ENCODE peak calls at places on chromosomes 7 and 10, in four cellular contexts. K is keratinocyte, P is IMR-90, N is K562. L is an unnamed sample.

GRCh38 chr7:550881-551614 is 31.4 kb upstream of the PDGFA start:
- DNase-seq in K (no peak), N (no peak), P (no peak), L (no peak)

GRCh38 chr7:2116086-2116810 is 116.5 kb downstream of the MAD1L1 start:
- DNase-seq in P (peak; percentile 74), K (peak; percentile 30), N (no peak), L (no peak)

GRCh38 chr7:48887500-48887899 is 36.8 kb upstream of the CDC14C start:
- DNase-seq in K (no peak), P (no peak), N (no peak), L (no peak)

GRCh38 chr7:117110480-117111315 is 157.4 kb downstream of the ST7 start:
- DNase-seq in P (no peak), K (no peak), N (no peak), L (peak; percentile 80)

GRCh38 chr7:131562941-131563340 is 6.5 kb upstream of the PODXL start:
- DNase-seq in P (peak; percentile 64), K (no peak), N (no peak), L (no peak)

GRCh38 chr10:86344714-86345161 is 21.9 kb downstream of the GRID1 start:
- DNase-seq in N (no peak), P (no peak), K (no peak), L (no peak)

GRCh38 chr7:130369110-130369711 is 11.1 kb upstream of the CPA1 start:
- DNase-seq in N (no peak), P (peak; percentile 75), K (no peak), L (peak; percentile 72)

GRCh38 chr7:108034586-108034985 is 31.6 kb upstream of the LAMB1 start:
- DNase-seq in N (no peak), P (no peak), K (no peak), L (no peak)

GRCh38 chr7:30206466-30206865 is 71.7 kb downstream of the MTURN start:
- DNase-seq in N (no peak), K (peak; percentile 41), P (peak; percentile 13), L (peak; percentile 26)

GRCh38 chr7:115779561-115779960 is 251.0 kb downstream of the TFEC start:
- DNase-seq in N (no peak), P (peak; percentile 1), K (no peak), L (no peak)

GRCh38 chr10:77505431-77506334 is 131.9 kb downstream of the KCNMA1 start:
- DNase-seq in K (peak; percentile 71), P (peak; percentile 91), N (no peak), L (no peak)

GRCh38 chr7:42876182-42877068 is 35.4 kb downstream of the C7orf25 start:
- DNase-seq in N (peak; percentile 62), P (peak; percentile 51), K (no peak), L (peak; percentile 67)

GRCh38 chr10:14184841-14185500 is 145.8 kb downstream of the FRMD4A start:
- DNase-seq in N (peak; percentile 65), P (peak; percentile 32), K (peak; percentile 35), L (peak; percentile 14)

GRCh38 chr7:6221340-6222319 is 50.8 kb downstream of the CYTH3 start:
- DNase-seq in N (peak; percentile 40), K (no peak), P (peak; percentile 46), L (no peak)

GRCh38 chr10:70849582-70850016 is 33.9 kb downstream of the SGPL1 start:
- DNase-seq in P (peak; percentile 95), N (no peak), K (no peak), L (peak; percentile 49)

GRCh38 chr10:52318822-52319464 is 4.9 kb downstream of the DKK1 start:
- DNase-seq in K (peak; percentile 94), P (peak; percentile 98), N (no peak), L (peak; percentile 93)

GRCh38 chr10:116247701-116248100 is 25.3 kb downstream of the GFRA1 start:
- DNase-seq in P (peak; percentile 4), N (no peak), K (no peak), L (no peak)

GRCh38 chr7:137953043-137953691 is 48.7 kb downstream of the CREB3L2 start:
- DNase-seq in K (no peak), N (no peak), P (peak; percentile 98), L (no peak)

GRCh38 chr7:106369349-106369748 is 84.6 kb upstream of the NAMPT start:
- DNase-seq in N (no peak), K (peak; percentile 25), P (peak; percentile 72), L (peak; percentile 9)

GRCh38 chr10:62972103-62972502 is 155.9 kb upstream of the EGR2 start:
- DNase-seq in K (no peak), N (no peak), P (peak; percentile 25), L (no peak)

GRCh38 chr10:43594944-43595589 is 11.2 kb upstream of the ZNF485 start:
- DNase-seq in N (no peak), K (no peak), P (peak; percentile 50), L (peak; percentile 40)

GRCh38 chr10:43596546-43596945 is 9.7 kb upstream of the ZNF485 start:
- DNase-seq in N (no peak), P (no peak), K (no peak), L (no peak)

GRCh38 chr10:43598447-43598846 is 7.8 kb upstream of the ZNF485 start:
- DNase-seq in N (no peak), K (no peak), P (peak; percentile 58), L (no peak)

GRCh38 chr10:43595739-43596298 is 10.4 kb upstream of the ZNF485 start:
- DNase-seq in N (no peak), K (no peak), P (no peak), L (no peak)

DNA sequence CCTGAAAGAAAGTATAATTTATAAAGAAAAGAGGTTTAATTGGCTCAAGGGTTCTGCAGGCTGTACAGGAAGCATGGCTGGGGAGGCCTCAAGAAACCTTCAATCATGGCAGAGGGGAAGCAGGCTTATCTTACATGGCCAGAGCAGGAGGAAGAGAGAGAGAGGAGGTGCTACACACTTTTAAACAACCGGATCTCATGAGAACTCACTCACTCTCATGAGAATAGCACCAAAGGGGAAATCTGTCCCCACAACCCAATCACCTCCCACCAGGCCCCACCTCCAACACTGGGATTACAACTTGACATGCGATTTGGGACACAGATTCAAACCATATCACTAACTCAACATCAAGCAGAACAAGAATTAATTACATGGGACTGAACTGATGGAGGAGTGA is 6.9 kb upstream of the ZNF485 start:
- DNase-seq in N (no peak), P (no peak), K (no peak), L (no peak)
- H3K9me1 ChIP-seq in N (no peaks in the 10 kb centered on the region), P (no peaks in the 10 kb centered on the region), K (no peaks in the 10 kb centered on the region), L (no peaks in the 10 kb centered on the region)

GRCh38 chr7:41027428-41028115 is 675.3 kb downstream of the INHBA start:
- DNase-seq in N (no peak), P (peak; percentile 98), K (no peak), L (no peak)
- H3K9me1 ChIP-seq in N (no peaks in the 10 kb centered on the region), P (peaks cover 24% of the 10 kb centered on the region), K (no peaks in the 10 kb centered on the region), L (no peaks in the 10 kb centered on the region)

GRCh38 chr10:89738551-89739209 is 37.3 kb downstream of the KIF20B start:
- DNase-seq in N (no peak), P (no peak), K (no peak), L (no peak)

GRCh38 chr10:89745903-89746302 is 44.5 kb downstream of the KIF20B start:
- DNase-seq in K (no peak), P (no peak), N (no peak), L (no peak)

GRCh38 chr10:89741126-89741762 is 39.9 kb downstream of the KIF20B start:
- DNase-seq in K (no peak), P (no peak), N (no peak), L (no peak)

GRCh38 chr10:89744021-89744420 is 42.6 kb downstream of the KIF20B start:
- DNase-seq in K (no peak), P (peak; percentile 55), N (no peak), L (no peak)
- H3K9me1 ChIP-seq in K (no peaks in the 10 kb centered on the region), P (no peaks in the 10 kb centered on the region), N (no peaks in the 10 kb centered on the region), L (no peaks in the 10 kb centered on the region)

GRCh38 chr7:80386686-80387085 is 125.2 kb downstream of the GNAT3 start:
- DNase-seq in N (no peak), K (no peak), P (peak; percentile 60), L (no peak)

GRCh38 chr7:80385512-80385911 is 126.4 kb downstream of the GNAT3 start:
- DNase-seq in N (no peak), P (no peak), K (no peak), L (peak; percentile 82)

GRCh38 chr7:80392229-80393169 is 119.4 kb downstream of the GNAT3 start:
- DNase-seq in P (peak; percentile 60), K (no peak), N (no peak), L (peak; percentile 57)

DNA sequence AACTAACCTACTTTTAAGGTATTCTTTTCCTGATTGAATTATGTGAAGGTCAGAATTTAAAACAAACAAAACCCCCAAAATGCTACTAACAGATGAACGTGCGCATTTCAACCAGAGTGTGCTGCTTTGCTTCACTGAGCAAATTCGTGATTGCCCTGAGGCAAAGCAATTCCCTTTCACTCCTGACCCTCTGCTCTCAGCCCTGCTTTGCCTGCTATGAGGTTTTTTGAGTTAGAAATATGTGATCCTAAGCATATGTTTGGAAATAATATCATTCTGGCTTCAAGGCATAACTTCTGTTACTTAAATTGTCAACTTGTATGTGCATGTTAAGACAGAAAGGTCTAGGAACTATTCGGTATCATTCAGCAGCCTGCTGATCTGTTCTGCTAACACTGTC is 124.2 kb downstream of the GNAT3 start:
- DNase-seq in P (no peak), K (no peak), N (no peak), L (no peak)
- H3K9me1 ChIP-seq in P (no peaks in the 10 kb centered on the region), K (no peaks in the 10 kb centered on the region), N (no peaks in the 10 kb centered on the region), L (no peaks in the 10 kb centered on the region)

GRCh38 chr7:68245688-68246087 is 1249.1 kb downstream of the TYW1 start:
- DNase-seq in K (peak; percentile 57), N (no peak), P (no peak), L (no peak)

GRCh38 chr7:68247566-68247965 is 1250.9 kb downstream of the TYW1 start:
- DNase-seq in P (no peak), N (no peak), K (no peak), L (no peak)

GRCh38 chr7:68244411-68244810 is 1247.8 kb downstream of the TYW1 start:
- DNase-seq in K (no peak), P (no peak), N (no peak), L (no peak)

GRCh38 chr7:68246189-68246633 is 1249.6 kb downstream of the TYW1 start:
- DNase-seq in K (peak; percentile 96), P (no peak), N (no peak), L (no peak)

DNA sequence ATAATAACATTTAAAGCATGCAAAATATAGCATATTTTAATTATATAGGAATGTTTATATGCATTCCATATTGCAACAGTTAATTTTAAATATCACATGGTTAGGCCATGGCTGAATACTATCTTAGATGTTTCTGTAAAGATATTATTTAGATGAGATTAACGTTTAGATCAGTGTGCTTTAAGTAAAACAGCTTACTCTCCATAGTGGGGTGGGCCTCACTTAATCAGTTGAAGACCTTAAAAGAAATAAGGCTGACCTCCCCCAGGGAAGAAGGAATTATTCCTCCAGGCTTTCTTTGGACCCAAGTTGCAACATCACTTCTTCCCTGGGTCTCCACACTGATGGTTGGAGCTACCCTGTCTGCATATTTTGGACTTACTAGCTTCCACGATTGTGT is 1246.5 kb downstream of the TYW1 start:
- DNase-seq in P (no peak), K (no peak), N (no peak), L (no peak)
- H3K9me1 ChIP-seq in P (no peaks in the 10 kb centered on the region), K (no peaks in the 10 kb centered on the region), N (no peaks in the 10 kb centered on the region), L (no peaks in the 10 kb centered on the region)